ENCODE peak calls at places on chromosomes 12 and 14, in nine cellular contexts. F is left ventricle myocardium inferior; J is HFF-Myc; N is lower lobe of right lung; M is A549; C is thoracic aorta; V is pancreas; E is heart left ventricle; T is naive thymus-derived CD4-positive, alpha-beta T cell. H is an unnamed sample.

GRCh38 chr12:94099191-94099983 is 49.0 kb upstream of the PLXNC1 start:
- DNase-seq in C (no peak), E (no peak), J (no peak), V (no peak), M (no peak), F (no peak), N (no peak), T (no peak), H (no peak)

GRCh38 chr12:109192358-109192757 is 76.0 kb downstream of the ACACB start:
- DNase-seq in M (peak), N (no peak), T (no peak), V (no peak), J (no peak), C (no peak), E (no peak), F (no peak), H (peak)

GRCh38 chr12:3148366-3149000 is 71.3 kb downstream of the TSPAN9 start:
- DNase-seq in V (no peak), E (peak), T (no peak), J (no peak), F (peak), C (no peak), M (no peak), N (no peak), H (no peak)

GRCh38 chr12:24769682-24770081 is 179.2 kb downstream of the BCAT1 start:
- DNase-seq in J (no peak), M (no peak), C (no peak), E (no peak), T (no peak), N (no peak), F (no peak), V (no peak), H (no peak)

GRCh38 chr14:83300454-83301064 is 1766.9 kb upstream of the SEL1L start:
- DNase-seq in T (no peak), F (no peak), M (no peak), C (no peak), J (peak), E (no peak), V (no peak), N (no peak), H (no peak)

GRCh38 chr14:44962573-44963528 is 861 bp downstream of the TOGARAM1 start:
- DNase-seq in N (peak), J (no peak), C (peak), F (peak), T (no peak), V (peak), E (peak), M (no peak), H (no peak)

GRCh38 chr14:49623387-49623786 is 2.8 kb downstream of the MGAT2 start:
- DNase-seq in C (no peak), E (no peak), V (no peak), F (no peak), J (no peak), T (no peak), N (no peak), M (no peak), H (no peak)

GRCh38 chr12:101925352-101925751 is 48.0 kb downstream of the DRAM1 start:
- DNase-seq in J (peak), V (no peak), F (peak), T (no peak), E (peak), M (peak), C (peak), N (peak), H (peak)

GRCh38 chr12:76568130-76568529 is 8.6 kb upstream of the OSBPL8 start:
- DNase-seq in J (no peak), N (no peak), V (no peak), T (no peak), E (no peak), C (no peak), M (no peak), F (no peak), H (no peak)

GRCh38 chr12:3195337-3195736 is 118.2 kb downstream of the TSPAN9 start:
- DNase-seq in E (no peak), T (no peak), C (no peak), M (no peak), J (no peak), V (no peak), N (no peak), F (no peak), H (no peak)

GRCh38 chr14:39469094-39469710 is 37.0 kb upstream of the FBXO33 start:
- DNase-seq in F (no peak), V (no peak), T (no peak), M (no peak), C (no peak), J (no peak), E (no peak), N (no peak), H (no peak)

GRCh38 chr12:79288946-79289345 is 401.8 kb downstream of the PAWR start:
- DNase-seq in T (no peak), V (no peak), M (no peak), N (no peak), F (no peak), E (no peak), J (no peak), C (no peak), H (no peak)

GRCh38 chr14:81169711-81170103 is 51.1 kb downstream of the GTF2A1 start:
- DNase-seq in F (peak), C (no peak), E (peak), V (peak), N (peak), M (no peak), J (no peak), T (no peak), H (no peak)

GRCh38 chr12:93145086-93145485 is 216.0 kb upstream of the EEA1 start:
- DNase-seq in V (no peak), N (no peak), F (no peak), E (no peak), J (no peak), T (no peak), M (no peak), C (no peak), H (no peak)

GRCh38 chr14:28305938-28306337 is 460.6 kb upstream of the FOXG1 start:
- DNase-seq in E (no peak), F (no peak), M (no peak), T (no peak), V (no peak), C (no peak), J (no peak), N (no peak), H (no peak)

GRCh38 chr14:73058224-73058922 is at the start of gene RBM25:
- DNase-seq in M (peak), C (peak), T (peak), J (peak), V (peak), F (peak), N (peak), E (peak), H (peak)
- H3K4me3 ChIP-seq in M (peak), C (peak), T (peak), J (peak), V (peak), F (peak), N (peak), E (peak), H (peak)

DNA sequence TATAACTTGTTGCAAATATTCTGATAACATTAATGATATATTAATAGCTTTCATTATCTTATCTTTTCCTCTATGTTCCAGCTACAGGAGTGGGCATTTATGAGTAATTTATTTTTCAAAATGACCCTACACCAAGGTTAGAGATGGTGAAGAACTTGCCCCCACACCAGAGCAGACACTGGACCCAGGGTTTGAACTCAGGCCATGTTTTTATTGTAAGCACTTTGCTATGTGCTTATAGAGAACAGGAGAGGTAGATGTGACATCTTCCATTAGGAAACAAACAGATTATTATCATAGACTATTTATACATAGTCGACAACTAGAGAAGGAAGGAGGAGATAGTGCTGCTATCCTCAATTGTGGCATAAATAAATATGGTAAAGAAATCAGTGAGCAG is 265.2 kb downstream of the EGLN3 start:
- DNase-seq in M (no peak), T (no peak), F (no peak), E (no peak), V (no peak), J (no peak), N (no peak), C (no peak), H (no peak)
- H3K4me3 ChIP-seq in M (no peak), T (no peak), F (no peak), E (no peak), V (no peak), J (no peak), N (no peak), C (no peak), H (no peak)

GRCh38 chr14:100078997-100079561 is 13.9 kb downstream of the EVL start:
- DNase-seq in M (no peak), F (no peak), N (no peak), E (no peak), V (no peak), C (no peak), T (peak), J (peak), H (peak)
- H3K4me3 ChIP-seq in M (no peak), F (no peak), N (no peak), E (no peak), V (no peak), C (no peak), T (peak), J (no peak), H (no peak)

GRCh38 chr12:124684971-124685688 is 117.7 kb upstream of the NCOR2 start:
- DNase-seq in V (no peak), T (no peak), E (no peak), C (no peak), M (peak), N (no peak), J (peak), F (no peak), H (no peak)
- H3K4me3 ChIP-seq in V (no peak), T (no peak), E (peak), C (peak), M (no peak), N (peak), J (peak), F (peak), H (peak)

DNA sequence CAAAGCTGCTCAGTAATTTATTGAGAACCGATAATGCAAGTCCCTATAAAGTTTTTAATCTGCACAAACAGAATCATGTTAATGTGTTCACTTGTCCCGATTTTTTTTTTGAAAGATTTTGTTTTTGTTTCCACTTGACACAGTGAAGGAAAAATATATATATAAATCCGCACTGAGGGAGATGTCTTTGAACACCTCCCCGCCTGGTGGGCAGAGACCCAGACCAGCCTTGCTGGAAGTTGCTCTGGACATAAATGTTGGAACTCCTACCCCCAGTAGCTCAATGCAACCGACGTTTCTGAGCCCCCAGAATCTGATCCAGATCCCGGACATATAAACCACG is 12.7 kb downstream of the TBX3 start:
- DNase-seq in F (no peak), J (no peak), E (no peak), M (no peak), N (no peak), T (no peak), C (no peak), V (no peak), H (no peak)
- H3K4me3 ChIP-seq in F (peak), J (peak), E (peak), M (no peak), N (peak), T (no peak), C (no peak), V (no peak), H (no peak)

GRCh38 chr12:9115731-9116689 is at the start of gene A2M:
- DNase-seq in M (no peak), C (peak), N (no peak), F (no peak), E (peak), J (no peak), V (no peak), T (no peak), H (no peak)
- H3K4me3 ChIP-seq in M (no peak), C (peak), N (peak), F (peak), E (peak), J (no peak), V (peak), T (no peak), H (no peak)

GRCh38 chr12:45263587-45263986 is 47.7 kb downstream of the ANO6 start:
- DNase-seq in N (no peak), J (no peak), V (no peak), M (no peak), E (no peak), F (no peak), C (no peak), T (no peak), H (no peak)

GRCh38 chr12:45269407-45269741 is 53.5 kb downstream of the ANO6 start:
- DNase-seq in V (no peak), C (no peak), E (no peak), T (no peak), N (no peak), J (no peak), F (no peak), M (no peak), H (no peak)

GRCh38 chr12:45273717-45274271 is 57.9 kb downstream of the ANO6 start:
- DNase-seq in V (no peak), C (peak), F (no peak), M (peak), E (no peak), J (peak), T (no peak), N (no peak), H (peak)

DNA sequence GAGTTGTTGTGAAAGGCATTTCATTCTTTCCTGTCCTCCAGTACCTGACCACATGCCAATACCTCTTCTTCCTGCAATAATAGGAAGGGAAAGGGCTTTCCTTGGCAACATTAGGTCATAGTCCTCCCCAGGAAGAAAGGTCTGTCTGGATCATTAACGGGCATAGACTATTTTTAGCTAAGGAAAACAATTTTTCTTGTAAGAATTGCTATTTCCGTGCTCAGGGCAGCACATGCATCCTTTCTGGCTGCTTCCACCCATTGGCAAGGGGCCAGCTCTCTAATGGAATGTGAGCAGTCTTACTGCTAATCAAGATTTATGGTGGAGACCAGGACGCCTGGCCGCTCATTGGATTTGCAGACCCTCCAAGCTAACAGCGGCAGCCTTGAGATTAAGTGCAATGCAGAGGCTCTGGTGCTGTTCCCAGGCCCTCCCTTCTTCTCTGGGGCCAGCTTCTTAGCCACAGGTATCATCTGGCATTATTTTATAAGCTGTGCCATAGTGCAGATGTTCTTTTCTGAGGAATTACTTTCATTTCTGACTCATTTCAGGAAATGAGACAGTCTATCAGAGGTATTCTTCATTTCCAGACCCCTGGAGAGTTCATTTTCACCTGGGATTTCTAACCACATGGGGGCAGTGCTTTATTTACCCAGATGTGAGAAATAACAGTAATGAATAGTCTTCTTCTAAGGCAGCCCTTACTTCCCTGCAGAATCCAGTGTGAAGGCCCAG is 52.9 kb downstream of the ANO6 start:
- DNase-seq in M (peak), E (peak), J (peak), T (no peak), C (peak), F (peak), N (peak), V (peak), H (peak)
- H3K4me3 ChIP-seq in M (no peak), E (no peak), J (peak), T (no peak), C (peak), F (peak), N (no peak), V (no peak), H (peak)

GRCh38 chr14:76962303-76962660 is 66.2 kb downstream of the IRF2BPL start:
- DNase-seq in J (no peak), T (no peak), F (no peak), M (no peak), N (no peak), E (no peak), V (no peak), C (no peak), H (no peak)

GRCh38 chr14:76958975-76959710 is 69.4 kb downstream of the IRF2BPL start:
- DNase-seq in M (no peak), C (peak), E (peak), V (no peak), T (no peak), J (no peak), N (no peak), F (no peak), H (no peak)

GRCh38 chr14:76963366-76963765 is 65.1 kb downstream of the IRF2BPL start:
- DNase-seq in F (no peak), E (no peak), J (no peak), M (no peak), N (no peak), C (no peak), V (no peak), T (no peak), H (no peak)

GRCh38 chr14:76964695-76965094 is 63.8 kb downstream of the IRF2BPL start:
- DNase-seq in C (no peak), M (no peak), J (no peak), T (no peak), N (no peak), V (no peak), E (no peak), F (no peak), H (no peak)

GRCh38 chr14:76961631-76962302 is 66.7 kb downstream of the IRF2BPL start:
- DNase-seq in N (peak), M (peak), E (peak), C (peak), T (peak), J (peak), V (peak), F (peak), H (peak)
- H3K4me3 ChIP-seq in N (peak), M (peak), E (peak), C (peak), T (peak), J (peak), V (peak), F (peak), H (peak)

GRCh38 chr14:73751157-73751691 is 37.0 kb upstream of the PNMA1 start:
- DNase-seq in T (no peak), J (no peak), N (no peak), V (no peak), C (no peak), F (no peak), E (peak), M (no peak), H (no peak)

GRCh38 chr14:73754911-73755360 is 40.8 kb upstream of the PNMA1 start:
- DNase-seq in V (no peak), N (no peak), E (peak), J (no peak), M (no peak), F (peak), C (no peak), T (no peak), H (no peak)

GRCh38 chr14:73752297-73752992 is 38.3 kb upstream of the PNMA1 start:
- DNase-seq in E (peak), N (no peak), J (no peak), F (peak), C (peak), V (no peak), T (peak), M (no peak), H (peak)

GRCh38 chr14:73753887-73754880 is 40.0 kb upstream of the PNMA1 start:
- DNase-seq in J (no peak), N (no peak), V (no peak), M (no peak), C (no peak), F (no peak), T (peak), E (peak), H (no peak)

DNA sequence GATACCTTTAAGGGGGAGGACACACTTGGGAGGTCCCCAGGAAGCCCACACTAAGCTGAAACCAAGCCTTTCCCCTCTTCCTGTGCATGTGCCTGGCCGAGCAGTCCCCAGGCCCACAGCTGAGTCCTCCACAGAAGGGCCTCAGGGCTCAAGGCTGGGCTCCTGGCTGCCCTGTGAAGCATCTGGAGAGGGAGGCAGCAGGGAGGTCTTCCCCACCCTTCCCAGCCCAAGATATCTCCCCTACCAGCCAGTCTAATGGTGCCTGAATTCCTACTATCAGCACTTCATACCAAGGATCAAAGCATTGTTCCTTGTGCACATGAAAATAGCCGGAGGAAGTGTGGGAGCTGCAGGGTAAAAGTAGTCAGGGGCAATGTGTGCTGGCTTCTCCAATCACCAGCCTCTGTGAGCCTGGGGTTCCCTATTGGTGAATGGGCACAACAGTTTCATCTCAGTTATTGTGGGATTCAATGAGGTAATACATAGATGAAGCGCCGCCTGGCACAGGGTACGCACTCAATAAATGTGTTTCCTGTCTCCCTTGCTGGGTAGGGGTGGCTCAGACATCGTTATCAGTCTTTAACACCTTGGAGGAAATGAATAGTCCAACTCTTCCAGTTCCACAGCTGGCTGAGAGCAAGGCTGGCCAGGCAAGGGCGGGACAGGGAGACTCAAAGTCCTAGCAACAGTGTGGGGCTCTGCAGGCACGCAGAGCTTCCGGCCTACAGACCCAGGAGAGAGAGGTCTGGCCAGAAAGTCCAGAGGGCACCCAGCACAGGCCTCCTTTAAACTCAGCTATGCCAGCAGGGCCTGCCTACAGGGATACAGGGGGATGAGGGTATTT is 39.1 kb upstream of the PNMA1 start:
- DNase-seq in M (no peak), T (peak), C (no peak), J (no peak), F (peak), E (peak), N (no peak), V (no peak), H (no peak)
- H3K4me3 ChIP-seq in M (no peak), T (peak), C (peak), J (peak), F (peak), E (peak), N (peak), V (no peak), H (peak)